ENCODE peak calls at places on chromosomes 2 and 18, in seven cellular contexts. N is GM13976, E is foreskin fibroblast, D is RPMI8226, Y is GM12865, H is glomerular endothelial cell, Q is NCI-H1092 treated with DMSO at 0.1 percent for 48 hours. J is an unnamed sample.

GRCh38 chr18:79383388-79384056 is 12.2 kb upstream of the NFATC1 start:
- DNase-seq in N (no peak), E (no peak), D (no peak), Y (no peak), H (no peak), Q (no peak), J (no peak)

GRCh38 chr2:62030902-62031301 is 125.4 kb downstream of the COMMD1 start:
- DNase-seq in N (no peak), E (no peak), D (no peak), Y (no peak), H (no peak), Q (no peak), J (no peak)

GRCh38 chr2:67322361-67323001 is 74.7 kb upstream of the ETAA1 start:
- DNase-seq in N (no peak), E (peak), D (peak), Y (peak), H (no peak), Q (peak), J (no peak)

GRCh38 chr18:31512203-31512764 is 14.3 kb downstream of the DSG2 start:
- DNase-seq in N (no peak), E (no peak), D (no peak), Y (no peak), H (no peak), Q (no peak), J (no peak)

GRCh38 chr18:55501594-55502345 is 86.2 kb downstream of the TCF4 start:
- DNase-seq in N (no peak), E (no peak), D (no peak), Y (no peak), H (no peak), Q (no peak), J (no peak)

GRCh38 chr18:76252880-76253279 is 242.2 kb downstream of the ZNF516 start:
- DNase-seq in N (no peak), E (no peak), D (peak), Y (peak), H (no peak), Q (peak), J (peak)

GRCh38 chr2:45184606-45185005 is 175.4 kb upstream of the SIX2 start:
- DNase-seq in N (no peak), E (no peak), D (no peak), Y (no peak), H (no peak), Q (no peak), J (no peak)

GRCh38 chr18:394997-395383 is 105.5 kb downstream of the COLEC12 start:
- DNase-seq in N (no peak), E (peak), D (no peak), Y (no peak), H (no peak), Q (no peak), J (no peak)

GRCh38 chr2:241811209-241811951 is 2.4 kb downstream of the NEU4 start:
- DNase-seq in N (peak), E (no peak), D (no peak), Y (no peak), H (no peak), Q (no peak), J (no peak)

GRCh38 chr18:7158201-7158600 is 40.6 kb upstream of the LAMA1 start:
- DNase-seq in N (no peak), E (peak), D (no peak), Y (no peak), H (no peak), Q (no peak), J (no peak)

GRCh38 chr2:227106845-227107759 is 56.9 kb downstream of the COL4A4 start:
- DNase-seq in N (peak), E (peak), D (peak), Y (peak), H (no peak), Q (peak), J (peak)

J was measured in NAMALWA.